ENCODE peak calls at places on chromosomes 5 and 9, in nine cellular contexts. N, G, Z, H, W, J, T, R and X are unnamed samples.

GRCh38 chr9:8332296-8332695 is 532.7 kb upstream of the DMAC1 start:
- DNase-seq in N (no peak), G (no peak), Z (no peak), H (no peak), W (no peak), J (no peak), T (no peak), R (no peak), X (no peak)

GRCh38 chr5:152374711-152375275 is 30.3 kb downstream of the NMUR2 start:
- DNase-seq in N (no peak), G (no peak), Z (no peak), H (no peak), W (no peak), J (no peak), T (no peak), R (no peak), X (no peak)

GRCh38 chr9:69147041-69147834 is 26.8 kb upstream of the TJP2 start:
- DNase-seq in N (no peak), G (no peak), Z (peak; percentile 1), H (no peak), W (no peak), J (no peak), T (no peak), R (peak; percentile 1), X (no peak)

GRCh38 chr9:93826209-93826608 is 128.9 kb downstream of the BARX1 start:
- DNase-seq in N (no peak), G (peak; percentile 81), Z (no peak), H (no peak), W (no peak), J (peak; percentile 88), T (no peak), R (no peak), X (no peak)

GRCh38 chr9:125763373-125763772 is 16.2 kb downstream of the PBX3 start:
- DNase-seq in N (no peak), G (no peak), Z (no peak), H (no peak), W (no peak), J (no peak), T (no peak), R (peak; percentile 76), X (no peak)

GRCh38 chr9:127929044-127929979 is 1.3 kb downstream of the PIP5KL1 start:
- DNase-seq in N (no peak), G (no peak), Z (no peak), H (no peak), W (no peak), J (peak; percentile 59), T (no peak), R (no peak), X (no peak)

GRCh38 chr5:14200312-14200990 is 57.3 kb downstream of the TRIO start:
- DNase-seq in N (no peak), G (no peak), Z (no peak), H (no peak), W (no peak), J (no peak), T (no peak), R (no peak), X (no peak)

GRCh38 chr9:14373726-14374125 is 59.8 kb upstream of the NFIB start:
- DNase-seq in N (no peak), G (no peak), Z (no peak), H (no peak), W (no peak), J (no peak), T (no peak), R (peak; percentile 53), X (no peak)

DNA sequence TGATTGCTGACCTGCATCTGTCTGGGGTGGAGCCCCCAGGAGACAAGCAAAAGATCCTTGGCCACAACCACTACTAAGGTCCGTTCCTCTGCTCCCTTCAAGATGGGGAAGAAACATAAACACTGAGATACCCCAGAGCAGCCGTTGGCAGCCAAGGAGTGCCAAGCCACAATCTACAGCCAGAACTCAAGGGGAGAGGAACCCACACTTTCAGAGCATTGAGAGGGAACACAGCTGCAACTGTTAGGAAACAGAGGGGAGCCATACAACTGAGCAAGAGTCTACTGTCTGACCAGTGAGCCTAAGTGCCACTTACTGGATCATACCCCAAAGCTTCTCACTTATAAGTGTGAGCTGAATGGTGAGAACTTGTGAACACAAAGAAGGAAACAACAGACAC is 44.6 kb upstream of the ADRB2 start:
- DNase-seq in N (no peak), G (no peak), Z (no peak), H (no peak), W (no peak), J (no peak), T (no peak), R (no peak), X (no peak)
- TF ChIP-seq POLR2AphosphoS5 in N (no peak), G (no peak), Z (no peak), H (no peak), W (no peak), J (no peak), T (no peak), R (no peak), X (no peak)

GRCh38 chr5:1131726-1132125 is 19.9 kb upstream of the SLC12A7 start:
- DNase-seq in N (no peak), G (no peak), Z (no peak), H (no peak), W (no peak), J (peak; percentile 47), T (no peak), R (no peak), X (no peak)

GRCh38 chr5:1129725-1130082 is 17.8 kb upstream of the SLC12A7 start:
- DNase-seq in N (peak; percentile 74), G (no peak), Z (no peak), H (no peak), W (no peak), J (no peak), T (no peak), R (no peak), X (no peak)

GRCh38 chr5:1131191-1131621 is 19.3 kb upstream of the SLC12A7 start:
- DNase-seq in N (no peak), G (no peak), Z (no peak), H (no peak), W (no peak), J (peak; percentile 80), T (no peak), R (no peak), X (no peak)

GRCh38 chr5:1128977-1129724 is 17.3 kb upstream of the SLC12A7 start:
- DNase-seq in N (no peak), G (no peak), Z (no peak), H (no peak), W (no peak), J (peak; percentile 63), T (no peak), R (no peak), X (no peak)

DNA sequence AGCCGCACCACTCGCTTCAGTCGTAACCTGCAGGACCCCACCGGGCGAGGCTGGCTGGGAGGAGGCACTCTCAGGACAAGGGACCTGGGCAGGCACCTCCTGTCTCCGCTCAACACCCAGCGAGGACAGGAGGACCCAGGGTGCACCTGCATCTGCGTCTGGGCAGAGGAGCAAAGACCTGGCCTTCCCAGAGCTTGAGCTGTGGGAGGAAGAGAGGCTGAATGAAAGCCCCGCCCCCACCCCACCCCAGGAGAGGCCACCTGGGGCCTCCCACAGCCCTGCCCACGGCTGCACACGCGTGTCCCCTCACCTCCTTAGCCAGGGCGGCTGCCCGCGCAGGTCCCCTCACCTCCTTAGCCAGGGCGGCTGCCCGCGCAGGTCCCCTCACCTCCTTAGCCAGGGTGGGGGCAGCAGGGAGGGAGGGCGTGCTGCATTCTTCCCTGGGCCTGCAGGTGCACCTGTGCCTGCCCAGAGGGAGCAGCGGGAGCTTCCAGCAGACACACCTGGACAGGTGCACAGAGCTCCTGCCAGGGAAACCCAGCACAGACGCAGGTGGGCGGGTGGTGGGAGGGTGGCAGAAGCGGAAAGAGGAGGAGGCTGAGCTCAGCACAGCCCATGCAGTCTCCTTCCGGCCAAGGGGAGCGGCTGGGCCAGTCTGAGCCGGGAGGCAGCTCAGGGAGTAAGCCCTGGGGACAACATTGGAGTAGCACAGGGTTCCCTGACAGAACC is 18.5 kb upstream of the SLC12A7 start:
- DNase-seq in N (peak; percentile 86), G (no peak), Z (peak; percentile 35), H (no peak), W (no peak), J (peak; percentile 80), T (no peak), R (no peak), X (no peak)
- TF ChIP-seq POLR2A in N (peak; percentile 78), G (no peak), Z (peak; percentile 33), H (no peak), W (no peak), J (no peak), T (no peak), R (no peak), X (no peak)

GRCh38 chr9:77597057-77597456 is 51.1 kb downstream of the GNA14 start:
- DNase-seq in N (no peak), G (no peak), Z (no peak), H (no peak), W (no peak), J (no peak), T (no peak), R (peak; percentile 56), X (no peak)

GRCh38 chr9:77595426-77596051 is 52.6 kb downstream of the GNA14 start:
- DNase-seq in N (no peak), G (no peak), Z (no peak), H (no peak), W (no peak), J (no peak), T (no peak), R (peak; percentile 92), X (no peak)

GRCh38 chr9:77589046-77589795 is 58.9 kb downstream of the GNA14 start:
- DNase-seq in N (peak; percentile 63), G (no peak), Z (no peak), H (no peak), W (no peak), J (no peak), T (no peak), R (no peak), X (no peak)

GRCh38 chr9:77594963-77595362 is 53.2 kb downstream of the GNA14 start:
- DNase-seq in N (no peak), G (no peak), Z (no peak), H (no peak), W (no peak), J (no peak), T (no peak), R (no peak), X (no peak)

DNA sequence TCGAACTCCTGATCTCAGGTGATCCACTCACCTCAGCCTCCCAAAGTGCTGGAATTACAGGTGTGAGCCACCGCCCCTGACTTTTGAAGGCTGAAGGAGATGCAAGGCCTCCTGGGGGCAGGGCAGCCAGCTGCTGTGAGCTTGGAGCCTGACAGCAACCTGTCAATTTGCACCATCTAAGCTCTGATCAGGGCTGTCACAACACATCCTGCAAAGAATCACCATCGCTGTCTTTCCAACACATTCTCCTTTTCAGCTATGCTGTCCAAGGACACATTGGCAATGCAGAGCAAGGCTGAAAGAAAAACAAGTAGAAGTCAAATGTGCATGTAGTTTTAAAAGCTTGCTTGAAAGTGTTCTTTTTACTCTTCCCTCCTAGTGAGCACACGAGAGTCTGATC is 54.6 kb downstream of the GNA14 start:
- DNase-seq in N (no peak), G (no peak), Z (no peak), H (no peak), W (no peak), J (no peak), T (no peak), R (no peak), X (no peak)
- TF ChIP-seq POLR2AphosphoS5 in N (no peak), G (no peak), Z (no peak), H (no peak), W (no peak), J (no peak), T (no peak), R (no peak), X (no peak)

GRCh38 chr5:58136416-58136815 is 323.5 kb downstream of the PLK2 start:
- DNase-seq in N (no peak), G (no peak), Z (no peak), H (no peak), W (no peak), J (no peak), T (no peak), R (no peak), X (no peak)

GRCh38 chr5:58133631-58134296 is 326.1 kb downstream of the PLK2 start:
- DNase-seq in N (no peak), G (no peak), Z (no peak), H (no peak), W (no peak), J (no peak), T (no peak), R (peak; percentile 71), X (no peak)

GRCh38 chr5:58138791-58139190 is 321.1 kb downstream of the PLK2 start:
- DNase-seq in N (no peak), G (no peak), Z (no peak), H (no peak), W (no peak), J (no peak), T (no peak), R (no peak), X (no peak)

DNA sequence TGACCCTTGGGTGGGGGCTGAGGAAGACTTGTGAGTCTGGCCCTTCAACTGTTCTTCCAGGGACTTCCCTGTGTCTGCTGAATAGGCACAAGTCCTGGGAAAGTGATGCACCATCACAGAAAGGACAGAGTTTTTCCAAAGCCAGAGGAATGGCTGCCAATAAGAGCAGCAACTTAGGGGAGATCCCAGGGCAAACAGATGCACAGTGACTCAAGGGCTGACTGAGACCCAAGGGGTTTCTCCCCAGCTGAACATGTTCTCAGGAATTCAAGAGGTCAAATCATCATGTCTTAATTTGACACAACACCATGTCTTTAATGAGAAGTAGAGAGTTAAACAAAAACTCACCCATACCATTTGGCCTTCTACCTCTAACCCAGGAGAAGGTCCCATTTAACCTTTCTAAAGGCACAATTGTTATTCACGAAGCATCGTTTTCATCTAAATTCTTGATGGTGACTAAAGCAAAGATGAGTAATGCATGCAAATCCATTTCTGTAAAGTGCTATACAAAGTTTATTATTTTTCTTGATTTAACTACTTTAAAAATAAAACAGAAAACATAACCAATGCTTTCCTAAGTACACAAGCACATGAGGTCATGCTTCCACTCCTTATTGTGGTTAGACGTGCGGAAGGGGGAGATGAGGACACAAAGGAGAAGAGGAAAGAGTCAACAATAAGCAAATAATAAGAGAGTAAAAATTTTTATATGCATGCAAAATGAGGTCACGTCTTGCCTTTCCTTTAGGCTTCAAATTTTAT is 324.1 kb downstream of the PLK2 start:
- DNase-seq in N (no peak), G (no peak), Z (no peak), H (no peak), W (no peak), J (no peak), T (no peak), R (no peak), X (no peak)
- TF ChIP-seq POLR2A in N (no peak), G (no peak), Z (no peak), H (no peak), W (no peak), J (no peak), T (no peak), R (no peak), X (no peak)